ENCODE peak calls at places on chromosome 11, in four cellular contexts. One of them, this sample, is unnamed.

GRCh38 chr11:44979536-44980399 is 29.1 kb upstream of the TP53I11 start:
- DNase-seq in sigmoid colon: peak; percentile 40
- DNase-seq in endothelial cell of umbilical vein: peak; percentile 22
- DNase-seq in HCT116: peak; percentile 10
- DNase-seq in this sample: peak; percentile 68

GRCh38 chr11:10122337-10123197 is 171.5 kb downstream of the SBF2 start:
- DNase-seq in endothelial cell of umbilical vein: no peak
- DNase-seq in HCT116: peak; percentile 77
- DNase-seq in sigmoid colon: peak; percentile 68
- DNase-seq in this sample: no peak

GRCh38 chr11:40183073-40184064 is 1276.1 kb downstream of the LRRC4C start:
- DNase-seq in endothelial cell of umbilical vein: no peak
- DNase-seq in sigmoid colon: no peak
- DNase-seq in HCT116: no peak
- DNase-seq in this sample: no peak

GRCh38 chr11:127624455-127624854 is 623.9 kb upstream of the KIRREL3 start:
- DNase-seq in endothelial cell of umbilical vein: no peak
- DNase-seq in HCT116: no peak
- DNase-seq in sigmoid colon: no peak
- DNase-seq in this sample: no peak

GRCh38 chr11:45333506-45333971 is 47.4 kb upstream of the SYT13 start:
- DNase-seq in sigmoid colon: peak; percentile 85
- DNase-seq in endothelial cell of umbilical vein: peak; percentile 49
- DNase-seq in HCT116: peak; percentile 23
- DNase-seq in this sample: no peak

GRCh38 chr11:133924661-133925060 is 32.1 kb downstream of the IGSF9B start:
- DNase-seq in HCT116: no peak
- DNase-seq in endothelial cell of umbilical vein: no peak
- DNase-seq in sigmoid colon: no peak
- DNase-seq in this sample: no peak

GRCh38 chr11:46435679-46436078 is 44.1 kb upstream of the CHRM4 start:
- DNase-seq in sigmoid colon: no peak
- DNase-seq in HCT116: no peak
- DNase-seq in endothelial cell of umbilical vein: no peak
- DNase-seq in this sample: no peak

GRCh38 chr11:95341246-95341645 is 110.2 kb upstream of the SESN3 start:
- DNase-seq in sigmoid colon: no peak
- DNase-seq in HCT116: no peak
- DNase-seq in endothelial cell of umbilical vein: peak; percentile 6
- DNase-seq in this sample: peak; percentile 64

GRCh38 chr11:47688101-47688500 is 27.1 kb downstream of the AGBL2 start:
- DNase-seq in endothelial cell of umbilical vein: no peak
- DNase-seq in HCT116: no peak
- DNase-seq in sigmoid colon: no peak
- DNase-seq in this sample: no peak

GRCh38 chr11:60717956-60718355 is 6.6 kb upstream of the MS4A18 start:
- DNase-seq in HCT116: no peak
- DNase-seq in sigmoid colon: no peak
- DNase-seq in endothelial cell of umbilical vein: no peak
- DNase-seq in this sample: no peak

GRCh38 chr11:60719406-60719805 is 5.1 kb upstream of the MS4A18 start:
- DNase-seq in endothelial cell of umbilical vein: no peak
- DNase-seq in HCT116: no peak
- DNase-seq in sigmoid colon: no peak
- DNase-seq in this sample: no peak

GRCh38 chr11:60720460-60720859 is 4.1 kb upstream of the MS4A18 start:
- DNase-seq in HCT116: no peak
- DNase-seq in endothelial cell of umbilical vein: no peak
- DNase-seq in sigmoid colon: no peak
- DNase-seq in this sample: no peak

GRCh38 chr11:60724420-60724819 is at the start of gene MS4A18:
- DNase-seq in endothelial cell of umbilical vein: no peak
- DNase-seq in sigmoid colon: no peak
- DNase-seq in HCT116: no peak
- DNase-seq in this sample: no peak

DNA sequence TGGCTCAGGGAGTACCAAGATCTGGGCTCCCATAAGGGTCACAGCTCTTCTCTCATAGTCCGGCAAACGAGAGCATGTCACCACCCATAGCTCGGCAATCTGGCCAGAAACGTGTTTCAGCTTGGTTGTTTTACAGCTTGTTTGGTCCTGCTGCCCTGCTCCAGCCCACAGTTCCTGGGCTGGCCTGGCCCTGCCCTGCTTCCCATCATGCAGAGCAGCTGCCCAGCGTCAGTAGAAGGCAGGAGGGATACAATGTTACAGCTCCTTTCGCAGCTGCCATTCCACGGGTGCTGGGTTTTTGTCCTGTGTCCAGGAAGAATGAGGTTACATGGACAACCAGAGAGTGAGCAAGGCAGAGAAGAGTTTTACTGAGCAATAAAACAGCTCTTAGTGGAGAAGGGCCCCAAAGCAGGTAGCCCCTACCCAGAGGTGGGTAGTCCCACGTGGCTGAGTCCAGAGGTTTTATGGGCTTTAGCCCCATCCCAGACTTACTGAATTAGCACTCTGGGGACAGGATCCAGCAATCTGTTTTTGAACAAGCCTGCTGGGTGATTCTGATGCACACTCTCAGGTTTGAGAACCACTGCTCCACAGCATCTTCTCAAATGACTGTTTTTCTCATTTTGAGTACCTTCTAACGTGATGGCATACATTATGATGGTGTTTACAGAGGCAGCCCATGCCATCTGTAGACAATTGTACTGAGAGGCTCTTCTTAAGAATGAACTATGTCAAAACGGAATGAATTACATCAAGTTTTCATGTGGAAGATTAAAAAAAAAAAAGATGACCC is 5.8 kb upstream of the MS4A18 start:
- DNase-seq in sigmoid colon: no peak
- DNase-seq in endothelial cell of umbilical vein: no peak
- DNase-seq in HCT116: no peak
- DNase-seq in this sample: no peak
- TF ChIP-seq POLR2AphosphoS5 in sigmoid colon: no peak
- TF ChIP-seq POLR2AphosphoS5 in endothelial cell of umbilical vein: no peak
- TF ChIP-seq POLR2AphosphoS5 in HCT116: no peak
- TF ChIP-seq POLR2AphosphoS5 in this sample: no peak

DNA sequence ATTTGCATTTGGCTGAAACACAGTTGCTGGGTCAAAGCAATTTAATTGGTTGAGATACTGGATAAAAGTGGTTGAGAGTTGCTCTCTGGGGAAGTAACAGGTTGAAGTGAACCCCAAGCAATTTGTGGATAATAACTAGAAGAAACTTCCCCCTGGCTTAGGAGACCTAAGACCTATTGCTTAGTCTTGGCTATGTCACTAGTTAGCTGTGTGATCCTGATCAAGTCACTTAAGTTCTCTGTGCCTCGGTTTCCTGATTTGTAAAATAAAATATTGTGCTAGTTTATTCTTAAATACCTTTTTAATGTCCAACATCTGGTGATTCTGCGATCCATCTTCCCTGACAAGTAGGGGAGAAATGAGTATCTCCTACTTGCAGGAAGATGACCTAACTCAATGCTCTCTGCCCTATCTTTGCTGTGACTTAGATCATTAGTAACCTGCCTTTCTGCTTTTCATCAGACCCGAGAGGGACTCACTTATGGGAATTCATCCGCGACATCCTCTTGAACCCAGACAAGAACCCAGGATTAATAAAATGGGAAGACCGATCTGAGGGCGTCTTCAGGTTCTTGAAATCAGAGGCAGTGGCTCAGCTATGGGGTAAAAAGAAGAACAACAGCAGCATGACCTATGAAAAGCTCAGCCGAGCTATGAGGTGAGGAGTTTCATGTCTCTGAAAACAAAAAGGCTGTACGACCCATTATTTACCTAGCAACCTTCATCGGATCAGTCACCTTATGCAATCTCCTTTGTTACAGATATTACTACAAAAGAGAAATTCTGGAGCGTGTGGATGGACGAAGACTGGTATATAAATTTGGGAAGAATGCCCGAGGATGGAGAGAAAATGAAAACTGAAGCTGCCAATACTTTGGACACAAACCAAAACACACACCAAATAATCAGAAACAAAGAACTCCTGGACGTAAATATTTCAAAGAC is 37.5 kb downstream of the EHF start:
- DNase-seq in HCT116: no peak
- DNase-seq in sigmoid colon: no peak
- DNase-seq in endothelial cell of umbilical vein: no peak
- DNase-seq in this sample: no peak
- TF ChIP-seq POLR2AphosphoS5 in HCT116: no peak
- TF ChIP-seq POLR2AphosphoS5 in sigmoid colon: no peak
- TF ChIP-seq POLR2AphosphoS5 in endothelial cell of umbilical vein: no peak
- TF ChIP-seq POLR2AphosphoS5 in this sample: no peak

GRCh38 chr11:72040497-72041363 is 39.6 kb downstream of the NUMA1 start:
- DNase-seq in endothelial cell of umbilical vein: peak; percentile 96
- DNase-seq in HCT116: peak; percentile 72
- DNase-seq in sigmoid colon: peak; percentile 99
- DNase-seq in this sample: peak; percentile 93
- TF ChIP-seq POLR2AphosphoS5 in endothelial cell of umbilical vein: peak; percentile 17
- TF ChIP-seq POLR2AphosphoS5 in HCT116: peak; percentile 43
- TF ChIP-seq POLR2AphosphoS5 in sigmoid colon: peak; percentile 90
- TF ChIP-seq POLR2AphosphoS5 in this sample: peak; percentile 50

DNA sequence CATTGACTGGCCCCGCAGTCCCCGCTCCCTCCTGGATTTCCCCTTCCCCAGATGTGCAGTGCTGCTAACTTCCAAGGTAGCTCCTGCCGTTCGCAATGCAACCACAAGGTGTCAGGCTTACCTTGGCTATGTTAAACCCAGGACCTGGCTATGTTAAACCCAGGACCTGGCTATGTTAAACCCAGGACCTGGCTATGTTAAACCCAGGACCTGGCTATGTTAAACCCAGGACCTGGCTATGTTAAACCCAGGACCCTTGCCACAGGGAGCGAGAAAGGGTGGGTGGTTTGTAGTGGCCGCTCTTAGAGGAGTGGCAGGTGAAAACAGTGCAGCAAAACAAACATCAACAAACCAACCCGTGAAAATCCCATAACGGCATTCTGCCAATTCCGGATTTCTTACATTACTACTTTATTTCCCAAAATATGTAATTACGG is 2.9 kb upstream of the ADAMTS8 start:
- DNase-seq in sigmoid colon: peak; percentile 84
- DNase-seq in endothelial cell of umbilical vein: peak; percentile 70
- DNase-seq in HCT116: peak; percentile 74
- DNase-seq in this sample: peak; percentile 83
- TF ChIP-seq POLR2AphosphoS5 in sigmoid colon: no peak
- TF ChIP-seq POLR2AphosphoS5 in endothelial cell of umbilical vein: no peak
- TF ChIP-seq POLR2AphosphoS5 in HCT116: no peak
- TF ChIP-seq POLR2AphosphoS5 in this sample: no peak

GRCh38 chr11:130873766-130874165 is 42.5 kb downstream of the SNX19 start:
- DNase-seq in HCT116: no peak
- DNase-seq in sigmoid colon: no peak
- DNase-seq in endothelial cell of umbilical vein: peak; percentile 37
- DNase-seq in this sample: no peak
- TF ChIP-seq POLR2AphosphoS5 in HCT116: no peak
- TF ChIP-seq POLR2AphosphoS5 in sigmoid colon: no peak
- TF ChIP-seq POLR2AphosphoS5 in endothelial cell of umbilical vein: no peak
- TF ChIP-seq POLR2AphosphoS5 in this sample: no peak

This sample was measured in spleen.